ENCODE peak calls at places on chromosomes 5 and 9, in nine cellular contexts. L is T-cell; K is GM10248; H is stimulated activated CD4-positive, alpha-beta T cell treated with anti-CD3 and anti-CD28 coated beads, Interleukin-4, amount 100 ng/mL, for 24 hours; A is stimulated activated naive B cell treated with anti-CD40 and anti-IgM and Interleukin-4, amounts not matched to agents 10 μg/mL and 1 μg/mL and 100 μg/mL, for 72 hours; T is NCI-H2029; O is HTR-8/SVneo; P is EH; C is activated T-cell treated with anti-CD3 and anti-CD28 coated beads for 1 hour. X is an unnamed sample.

GRCh38 chr5:80194470-80194869 is 61.4 kb downstream of the SERINC5 start:
- DNase-seq in L (no peak), K (no peak), H (no peak), A (no peak), T (no peak), O (no peak), P (no peak), C (no peak), X (no peak)

GRCh38 chr5:74865799-74866652 is at the start of gene FAM169A:
- DNase-seq in L (peak; percentile 43), K (peak; percentile 48), H (peak; percentile 47), A (peak; percentile 28), T (peak; percentile 15), O (peak; percentile 37), P (peak; percentile 57), C (peak; percentile 35), X (no peak)

GRCh38 chr9:12604154-12604825 is 88.9 kb upstream of the TYRP1 start:
- DNase-seq in L (no peak), K (no peak), H (no peak), A (no peak), T (no peak), O (peak; percentile 32), P (peak; percentile 14), C (no peak), X (peak; percentile 14)

GRCh38 chr5:143400541-143401252 is 2.8 kb downstream of the NR3C1 start:
- DNase-seq in L (no peak), K (no peak), H (no peak), A (no peak), T (no peak), O (no peak), P (peak; percentile 18), C (no peak), X (peak; percentile 20)

GRCh38 chr5:177154003-177154643 is 20.6 kb downstream of the NSD1 start:
- DNase-seq in L (no peak), K (no peak), H (no peak), A (no peak), T (no peak), O (no peak), P (peak; percentile 84), C (no peak), X (no peak)

GRCh38 chr5:138452720-138453119 is 12.6 kb upstream of the EGR1 start:
- DNase-seq in L (no peak), K (no peak), H (no peak), A (no peak), T (no peak), O (no peak), P (no peak), C (no peak), X (no peak)

GRCh38 chr9:4143951-4144717 is 155.7 kb downstream of the GLIS3 start:
- DNase-seq in L (no peak), K (no peak), H (no peak), A (no peak), T (no peak), O (no peak), P (peak; percentile 63), C (no peak), X (no peak)

GRCh38 chr5:31459594-31459993 is 72.3 kb downstream of the DROSHA start:
- DNase-seq in L (no peak), K (no peak), H (no peak), A (no peak), T (no peak), O (no peak), P (no peak), C (no peak), X (no peak)

GRCh38 chr5:172494630-172495505 is 40.5 kb upstream of the SH3PXD2B start:
- DNase-seq in L (no peak), K (no peak), H (no peak), A (no peak), T (no peak), O (no peak), P (no peak), C (no peak), X (no peak)

GRCh38 chr5:430214-430925 is 12.6 kb upstream of the EXOC3 start:
- DNase-seq in L (no peak), K (no peak), H (no peak), A (no peak), T (no peak), O (no peak), P (no peak), C (no peak), X (no peak)

GRCh38 chr9:117411547-117411946 is 3.3 kb downstream of the ASTN2 start:
- DNase-seq in L (no peak), K (peak; percentile 41), H (no peak), A (no peak), T (peak; percentile 38), O (no peak), P (peak; percentile 25), C (no peak), X (peak; percentile 64)

GRCh38 chr9:84283895-84284294 is 56.7 kb downstream of the SLC28A3 start:
- DNase-seq in L (no peak), K (no peak), H (no peak), A (no peak), T (no peak), O (no peak), P (no peak), C (no peak), X (no peak)

GRCh38 chr5:120873083-120873482 is 409.0 kb downstream of the PRR16 start:
- DNase-seq in L (no peak), K (no peak), H (no peak), A (no peak), T (no peak), O (no peak), P (peak; percentile 3), C (no peak), X (no peak)

GRCh38 chr9:96006961-96007360 is 131.5 kb downstream of the ERCC6L2 start:
- DNase-seq in L (no peak), K (no peak), H (no peak), A (no peak), T (no peak), O (no peak), P (peak; percentile 55), C (no peak), X (no peak)

GRCh38 chr5:133421394-133421793 is 190.9 kb downstream of the FSTL4 start:
- DNase-seq in L (no peak), K (peak; percentile 35), H (peak; percentile 18), A (no peak), T (no peak), O (peak; percentile 45), P (peak; percentile 20), C (no peak), X (no peak)

GRCh38 chr9:30765318-30765717 is 1619.1 kb upstream of the ACO1 start:
- DNase-seq in L (no peak), K (no peak), H (no peak), A (no peak), T (no peak), O (no peak), P (no peak), C (no peak), X (no peak)

GRCh38 chr9:121192518-121192917 is 9.2 kb downstream of the RAB14 start:
- DNase-seq in L (no peak), K (no peak), H (no peak), A (no peak), T (no peak), O (no peak), P (no peak), C (no peak), X (no peak)

GRCh38 chr5:56501949-56502557 is 268.9 kb upstream of the ANKRD55 start:
- DNase-seq in L (no peak), K (no peak), H (no peak), A (no peak), T (no peak), O (no peak), P (no peak), C (no peak), X (no peak)

GRCh38 chr5:137933491-137933911 is 44.2 kb downstream of the PKD2L2 start:
- DNase-seq in L (no peak), K (no peak), H (no peak), A (no peak), T (no peak), O (no peak), P (peak; percentile 8), C (no peak), X (no peak)

GRCh38 chr5:23332650-23333251 is 174.7 kb upstream of the PRDM9 start:
- DNase-seq in L (no peak), K (no peak), H (no peak), A (no peak), T (no peak), O (peak; percentile 21), P (no peak), C (no peak), X (no peak)

GRCh38 chr5:80865547-80865946 is 94.6 kb upstream of the RASGRF2 start:
- DNase-seq in L (no peak), K (no peak), H (no peak), A (no peak), T (no peak), O (no peak), P (peak; percentile 18), C (no peak), X (no peak)

GRCh38 chr9:112377087-112377486 is 2.8 kb upstream of the HSDL2 start:
- DNase-seq in L (no peak), K (no peak), H (no peak), A (no peak), T (no peak), O (no peak), P (peak; percentile 11), C (no peak), X (no peak)

GRCh38 chr5:27158775-27159174 is 120.4 kb upstream of the CDH9 start:
- DNase-seq in L (no peak), K (no peak), H (no peak), A (no peak), T (no peak), O (no peak), P (no peak), C (no peak), X (no peak)

X was measured in DMS153.